ENCODE peak calls at places on chromosome 4, in seven cellular contexts. One of them, this sample, is unnamed.

GRCh38 chr4:10063544-10064300 is 42.4 kb upstream of the SLC2A9 start:
- DNase-seq in pancreas: peak
- DNase-seq in WTC11: peak
- DNase-seq in astrocyte of the spinal cord: peak
- DNase-seq in H9: peak
- DNase-seq in MCF 10A: peak
- DNase-seq in OCI-LY7: no peak
- DNase-seq in this sample: peak

GRCh38 chr4:44157611-44158277 is 290.9 kb downstream of the KCTD8 start:
- DNase-seq in OCI-LY7: no peak
- DNase-seq in pancreas: no peak
- DNase-seq in MCF 10A: peak
- DNase-seq in astrocyte of the spinal cord: peak
- DNase-seq in WTC11: no peak
- DNase-seq in H9: no peak
- DNase-seq in this sample: no peak

GRCh38 chr4:48944659-48945290 is 38.2 kb upstream of the OCIAD2 start:
- DNase-seq in pancreas: no peak
- DNase-seq in astrocyte of the spinal cord: no peak
- DNase-seq in OCI-LY7: peak
- DNase-seq in H9: peak
- DNase-seq in WTC11: peak
- DNase-seq in MCF 10A: peak
- DNase-seq in this sample: no peak

GRCh38 chr4:18366136-18366535 is 344.6 kb upstream of the LCORL start:
- DNase-seq in OCI-LY7: no peak
- DNase-seq in H9: no peak
- DNase-seq in MCF 10A: no peak
- DNase-seq in pancreas: no peak
- DNase-seq in astrocyte of the spinal cord: no peak
- DNase-seq in WTC11: no peak
- DNase-seq in this sample: no peak

GRCh38 chr4:87844476-87844875 is 11.7 kb downstream of the MEPE start:
- DNase-seq in astrocyte of the spinal cord: peak
- DNase-seq in MCF 10A: peak
- DNase-seq in OCI-LY7: no peak
- DNase-seq in WTC11: no peak
- DNase-seq in H9: no peak
- DNase-seq in pancreas: no peak
- DNase-seq in this sample: no peak

GRCh38 chr4:74516321-74516720 is 71.4 kb downstream of the AREG start:
- DNase-seq in WTC11: no peak
- DNase-seq in pancreas: no peak
- DNase-seq in MCF 10A: no peak
- DNase-seq in OCI-LY7: no peak
- DNase-seq in astrocyte of the spinal cord: peak
- DNase-seq in H9: no peak
- DNase-seq in this sample: peak

GRCh38 chr4:73679836-73680235 is 59.6 kb upstream of the RASSF6 start:
- DNase-seq in astrocyte of the spinal cord: peak
- DNase-seq in H9: no peak
- DNase-seq in MCF 10A: peak
- DNase-seq in pancreas: no peak
- DNase-seq in WTC11: no peak
- DNase-seq in OCI-LY7: no peak
- DNase-seq in this sample: peak

GRCh38 chr4:107210450-107211239 is 174.5 kb upstream of the DKK2 start:
- DNase-seq in WTC11: no peak
- DNase-seq in pancreas: no peak
- DNase-seq in astrocyte of the spinal cord: peak
- DNase-seq in MCF 10A: peak
- DNase-seq in H9: no peak
- DNase-seq in OCI-LY7: no peak
- DNase-seq in this sample: peak

GRCh38 chr4:84420608-84421007 is 78.5 kb downstream of the NKX6-1 start:
- DNase-seq in H9: no peak
- DNase-seq in OCI-LY7: no peak
- DNase-seq in pancreas: no peak
- DNase-seq in astrocyte of the spinal cord: no peak
- DNase-seq in WTC11: no peak
- DNase-seq in MCF 10A: no peak
- DNase-seq in this sample: no peak

GRCh38 chr4:73053076-73053475 is 16.4 kb downstream of the COX18 start:
- DNase-seq in H9: no peak
- DNase-seq in WTC11: no peak
- DNase-seq in astrocyte of the spinal cord: peak
- DNase-seq in OCI-LY7: no peak
- DNase-seq in MCF 10A: peak
- DNase-seq in pancreas: no peak
- DNase-seq in this sample: no peak

GRCh38 chr4:123547167-123547817 is 150.7 kb downstream of the SPRY1 start:
- DNase-seq in WTC11: peak
- DNase-seq in MCF 10A: no peak
- DNase-seq in H9: peak
- DNase-seq in OCI-LY7: no peak
- DNase-seq in pancreas: peak
- DNase-seq in astrocyte of the spinal cord: no peak
- DNase-seq in this sample: no peak

GRCh38 chr4:37830640-37831039 is 4.2 kb downstream of the PGM2 start:
- DNase-seq in H9: no peak
- DNase-seq in pancreas: no peak
- DNase-seq in astrocyte of the spinal cord: no peak
- DNase-seq in MCF 10A: peak
- DNase-seq in OCI-LY7: no peak
- DNase-seq in WTC11: no peak
- DNase-seq in this sample: no peak

GRCh38 chr4:31108762-31109161 is 388.6 kb downstream of the PCDH7 start:
- DNase-seq in OCI-LY7: no peak
- DNase-seq in WTC11: peak
- DNase-seq in pancreas: no peak
- DNase-seq in H9: no peak
- DNase-seq in MCF 10A: no peak
- DNase-seq in astrocyte of the spinal cord: no peak
- DNase-seq in this sample: no peak

GRCh38 chr4:25157071-25157470 is 3.2 kb downstream of the SEPSECS start:
- DNase-seq in astrocyte of the spinal cord: no peak
- DNase-seq in WTC11: no peak
- DNase-seq in MCF 10A: no peak
- DNase-seq in pancreas: no peak
- DNase-seq in H9: no peak
- DNase-seq in OCI-LY7: no peak
- DNase-seq in this sample: no peak

GRCh38 chr4:128169245-128169644 is 108.1 kb downstream of the LARP1B start:
- DNase-seq in MCF 10A: no peak
- DNase-seq in OCI-LY7: no peak
- DNase-seq in astrocyte of the spinal cord: no peak
- DNase-seq in H9: no peak
- DNase-seq in pancreas: no peak
- DNase-seq in WTC11: no peak
- DNase-seq in this sample: no peak

GRCh38 chr4:80713409-80713808 is 317.1 kb upstream of the BMP3 start:
- DNase-seq in astrocyte of the spinal cord: peak
- DNase-seq in WTC11: no peak
- DNase-seq in pancreas: no peak
- DNase-seq in MCF 10A: no peak
- DNase-seq in OCI-LY7: no peak
- DNase-seq in H9: no peak
- DNase-seq in this sample: no peak

GRCh38 chr4:26424838-26425237 is 65.4 kb downstream of the CCKAR start:
- DNase-seq in H9: no peak
- DNase-seq in pancreas: no peak
- DNase-seq in astrocyte of the spinal cord: no peak
- DNase-seq in WTC11: no peak
- DNase-seq in MCF 10A: no peak
- DNase-seq in OCI-LY7: no peak
- DNase-seq in this sample: no peak

DNA sequence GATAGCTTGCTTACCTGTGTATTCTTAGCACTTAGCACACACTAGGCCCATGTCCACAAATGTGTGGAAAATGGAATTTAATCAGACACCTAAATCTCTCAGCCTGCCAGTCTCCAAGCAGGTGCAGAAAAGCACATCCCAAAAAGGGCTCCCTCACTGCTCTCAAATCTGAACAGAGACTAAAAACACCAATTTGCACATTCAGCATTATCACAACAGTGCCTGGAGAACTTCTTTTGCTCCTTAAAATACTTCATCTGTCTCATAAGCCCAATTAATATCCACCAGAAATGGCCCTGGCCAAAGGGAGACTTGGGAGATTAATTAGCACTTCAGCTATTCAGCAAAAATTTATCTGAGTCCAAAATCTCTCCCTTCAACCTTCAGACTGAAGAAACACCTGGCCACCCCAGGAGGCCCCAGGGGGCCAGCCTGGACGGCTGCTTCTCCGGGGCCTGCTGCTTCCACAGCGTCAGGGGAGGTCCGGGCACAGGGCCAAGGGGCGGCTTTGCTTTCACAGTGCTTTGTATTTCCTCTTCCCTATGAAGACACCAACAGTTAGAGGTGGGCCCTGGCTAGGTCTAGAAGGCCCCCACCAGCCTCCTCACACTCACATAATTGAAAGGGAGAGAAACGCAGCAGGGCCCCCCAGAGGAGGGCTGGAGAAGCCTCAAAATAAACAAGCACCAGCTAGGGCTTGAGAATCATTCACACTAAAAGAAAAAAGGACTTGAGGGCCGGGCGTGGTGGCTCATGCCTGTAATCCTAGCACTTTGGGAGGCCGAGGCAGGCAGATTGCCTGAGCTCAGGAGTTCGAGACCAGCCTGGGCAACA is 18.0 kb downstream of the SCD5 start:
- DNase-seq in astrocyte of the spinal cord: peak
- DNase-seq in MCF 10A: peak
- DNase-seq in H9: peak
- DNase-seq in pancreas: peak
- DNase-seq in OCI-LY7: no peak
- DNase-seq in WTC11: peak
- DNase-seq in this sample: no peak
- TF ChIP-seq CTCF in astrocyte of the spinal cord: peak
- TF ChIP-seq CTCF in MCF 10A: no peak
- TF ChIP-seq CTCF in H9: peak
- TF ChIP-seq CTCF in pancreas: no peak
- TF ChIP-seq CTCF in OCI-LY7: no peak
- TF ChIP-seq CTCF in WTC11: no peak
- TF ChIP-seq CTCF in this sample: no peak

DNA sequence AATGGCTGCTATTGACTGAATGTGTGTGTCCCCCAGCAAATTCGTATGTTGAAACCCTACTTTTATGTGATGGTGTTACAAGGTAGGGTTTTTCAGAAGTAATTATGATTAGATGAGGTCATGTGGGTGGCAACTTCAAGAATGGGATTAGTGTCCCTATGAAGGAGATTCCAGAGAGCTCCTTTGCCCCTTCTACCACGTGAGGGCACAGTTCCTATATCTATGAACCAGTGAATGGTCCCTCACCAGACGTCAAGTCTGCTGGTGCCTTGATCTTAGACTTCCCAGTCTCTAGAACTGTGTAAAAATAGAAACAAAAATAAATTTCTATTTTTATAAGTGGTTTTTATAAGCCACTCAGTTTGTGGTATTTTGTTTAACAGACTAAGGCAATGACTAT is 1137.6 kb upstream of the IGFBP7 start:
- DNase-seq in MCF 10A: peak
- DNase-seq in WTC11: peak
- DNase-seq in H9: peak
- DNase-seq in astrocyte of the spinal cord: no peak
- DNase-seq in pancreas: no peak
- DNase-seq in OCI-LY7: peak
- DNase-seq in this sample: no peak
- TF ChIP-seq CTCF in MCF 10A: peak
- TF ChIP-seq CTCF in WTC11: no peak
- TF ChIP-seq CTCF in H9: peak
- TF ChIP-seq CTCF in astrocyte of the spinal cord: no peak
- TF ChIP-seq CTCF in pancreas: no peak
- TF ChIP-seq CTCF in OCI-LY7: peak
- TF ChIP-seq CTCF in this sample: no peak

GRCh38 chr4:96228463-96228862 is 388.6 kb downstream of the PDHA2 start:
- DNase-seq in H9: no peak
- DNase-seq in OCI-LY7: no peak
- DNase-seq in astrocyte of the spinal cord: no peak
- DNase-seq in MCF 10A: no peak
- DNase-seq in WTC11: no peak
- DNase-seq in pancreas: no peak
- DNase-seq in this sample: no peak
- TF ChIP-seq CTCF in H9: no peak
- TF ChIP-seq CTCF in OCI-LY7: no peak
- TF ChIP-seq CTCF in astrocyte of the spinal cord: no peak
- TF ChIP-seq CTCF in MCF 10A: no peak
- TF ChIP-seq CTCF in WTC11: no peak
- TF ChIP-seq CTCF in pancreas: no peak
- TF ChIP-seq CTCF in this sample: no peak

GRCh38 chr4:154399259-154399974 is 92.2 kb downstream of the DCHS2 start:
- DNase-seq in OCI-LY7: no peak
- DNase-seq in astrocyte of the spinal cord: peak
- DNase-seq in MCF 10A: peak
- DNase-seq in H9: no peak
- DNase-seq in pancreas: no peak
- DNase-seq in WTC11: no peak
- DNase-seq in this sample: peak
- TF ChIP-seq CTCF in OCI-LY7: peak
- TF ChIP-seq CTCF in astrocyte of the spinal cord: peak
- TF ChIP-seq CTCF in MCF 10A: peak
- TF ChIP-seq CTCF in H9: peak
- TF ChIP-seq CTCF in pancreas: no peak
- TF ChIP-seq CTCF in WTC11: no peak
- TF ChIP-seq CTCF in this sample: peak